ENCODE peak calls at places on chromosomes 12 and 14, in seven cellular contexts. I is CD8-positive, alpha-beta T cell; P is stimulated activated effector memory CD8-positive, alpha-beta T cell treated with anti-CD3 and anti-CD28 coated beads, Interleukin-12 subunit alpha, Interleukin-12 subunit beta, amount 100 ng/mL, for 72 hours; B is stimulated activated CD8-positive, alpha-beta memory T cell treated with anti-CD3 and anti-CD28 coated beads, Interleukin-15, amount 100 ng/mL, for 48 hours; Y is fibroblast of mammary gland; X is neural crest cell; V is kidney epithelial cell. L is an unnamed sample.

GRCh38 chr12:124248862-124249825 is 45.7 kb upstream of the RFLNA start:
- DNase-seq in I (no peak), P (no peak), B (no peak), Y (peak; percentile 26), X (no peak), V (no peak), L (no peak)

GRCh38 chr14:61525293-61526011 is 169.9 kb upstream of the HIF1A start:
- DNase-seq in I (peak; percentile 65), P (peak; percentile 89), B (peak; percentile 74), Y (peak; percentile 91), X (no peak), V (peak; percentile 99), L (peak; percentile 49)

GRCh38 chr12:123540899-123541662 is 7.6 kb upstream of the RILPL1 start:
- DNase-seq in I (no peak), P (no peak), B (no peak), Y (no peak), X (no peak), V (no peak), L (no peak)

GRCh38 chr14:92254786-92255185 is 68.2 kb upstream of the SLC24A4 start:
- DNase-seq in I (no peak), P (no peak), B (no peak), Y (peak; percentile 64), X (peak; percentile 16), V (no peak), L (no peak)

GRCh38 chr14:104284636-104285482 is 146.5 kb downstream of the KIF26A start:
- DNase-seq in I (no peak), P (no peak), B (no peak), Y (no peak), X (no peak), V (no peak), L (no peak)

GRCh38 chr12:65822732-65823480 is 1.4 kb upstream of the HMGA2 start:
- DNase-seq in I (no peak), P (no peak), B (no peak), Y (peak; percentile 75), X (peak; percentile 55), V (peak; percentile 61), L (no peak)

GRCh38 chr14:89621009-89621421 is 204.0 kb upstream of the FOXN3 start:
- DNase-seq in I (peak; percentile 68), P (peak; percentile 77), B (no peak), Y (no peak), X (no peak), V (no peak), L (no peak)

GRCh38 chr12:98220636-98221035 is 294.8 kb upstream of the TMPO start:
- DNase-seq in I (no peak), P (no peak), B (no peak), Y (no peak), X (no peak), V (no peak), L (no peak)

GRCh38 chr12:64583395-64584172 is 26.7 kb upstream of the RASSF3 start:
- DNase-seq in I (no peak), P (no peak), B (no peak), Y (peak; percentile 36), X (no peak), V (no peak), L (no peak)

GRCh38 chr12:92208613-92209121 is 63.0 kb upstream of the BTG1 start:
- DNase-seq in I (peak; percentile 32), P (peak; percentile 56), B (peak; percentile 9), Y (peak; percentile 35), X (no peak), V (peak; percentile 12), L (no peak)

GRCh38 chr12:115916910-115917668 is 360.4 kb downstream of the MED13L start:
- DNase-seq in I (peak; percentile 61), P (peak; percentile 84), B (peak; percentile 18), Y (no peak), X (peak; percentile 65), V (no peak), L (peak; percentile 77)

GRCh38 chr12:54452628-54453027 is 20.8 kb downstream of the GTSF1 start:
- DNase-seq in I (no peak), P (no peak), B (no peak), Y (no peak), X (no peak), V (no peak), L (no peak)

GRCh38 chr12:67966560-67966959 is 22.7 kb upstream of the IFNG-AS1 start:
- DNase-seq in I (no peak), P (no peak), B (no peak), Y (no peak), X (no peak), V (no peak), L (no peak)

GRCh38 chr14:65849096-65849495 is 436.6 kb downstream of the FUT8 start:
- DNase-seq in I (no peak), P (no peak), B (no peak), Y (no peak), X (no peak), V (no peak), L (no peak)

GRCh38 chr12:14768823-14769405 is 34.4 kb downstream of the WBP11 start:
- DNase-seq in I (peak; percentile 23), P (peak; percentile 72), B (peak; percentile 28), Y (peak; percentile 48), X (no peak), V (no peak), L (peak; percentile 23)

GRCh38 chr12:107282628-107283027 is 189.3 kb upstream of the CRY1 start:
- DNase-seq in I (no peak), P (peak; percentile 22), B (no peak), Y (no peak), X (no peak), V (no peak), L (no peak)

GRCh38 chr12:39441189-39441962 is 1.5 kb downstream of the KIF21A start:
- DNase-seq in I (no peak), P (no peak), B (no peak), Y (no peak), X (no peak), V (no peak), L (no peak)

GRCh38 chr12:40469736-40470135 is 222.5 kb upstream of the CNTN1 start:
- DNase-seq in I (no peak), P (no peak), B (no peak), Y (no peak), X (no peak), V (no peak), L (no peak)

GRCh38 chr12:29216797-29217583 is 67.9 kb downstream of the FAR2 start:
- DNase-seq in I (no peak), P (no peak), B (no peak), Y (peak; percentile 82), X (no peak), V (no peak), L (no peak)

GRCh38 chr12:132729541-132730320 is 19.1 kb downstream of the PGAM5 start:
- DNase-seq in I (no peak), P (no peak), B (no peak), Y (peak; percentile 24), X (no peak), V (no peak), L (no peak)